ENCODE peak calls at places on chromosomes 2 and 18, in five cellular contexts. Z, B, J, I and K are unnamed samples.
A peak's percentile ranks its signal among the peaks of the same experiment; 100 is the strongest.

GRCh38 chr18:39448942-39449341 is 1883.3 kb upstream of the CELF4 start:
- DNase-seq in I (no peak), Z (no peak), J (no peak), B (no peak), K (no peak)

GRCh38 chr2:203858176-203858575 is 9.4 kb upstream of the CTLA4 start:
- DNase-seq in I (no peak), Z (no peak), B (no peak), J (no peak), K (no peak)

GRCh38 chr2:37766087-37766486 is 94.6 kb upstream of the CDC42EP3 start:
- DNase-seq in J (no peak), Z (no peak), I (no peak), B (no peak), K (no peak)

GRCh38 chr18:77052656-77053309 is 79.8 kb downstream of the MBP start:
- DNase-seq in J (no peak), Z (peak; percentile 30), B (no peak), I (no peak), K (no peak)

GRCh38 chr2:189318761-189319160 is 122.5 kb upstream of the WDR75 start:
- DNase-seq in I (no peak), J (no peak), Z (no peak), B (no peak), K (no peak)

GRCh38 chr2:172734711-172735645 is 667 bp upstream of the RAPGEF4 start:
- DNase-seq in B (no peak), I (no peak), Z (no peak), J (no peak), K (no peak)

GRCh38 chr2:66875941-66876462 is 441.1 kb downstream of the MEIS1 start:
- DNase-seq in I (no peak), Z (no peak), B (no peak), J (no peak), K (no peak)

GRCh38 chr2:151490276-151490675 is 80.6 kb downstream of the RIF1 start:
- DNase-seq in B (no peak), J (no peak), Z (no peak), I (no peak), K (no peak)

GRCh38 chr2:199955007-199955338 is 318 bp downstream of the TYW5 start:
- DNase-seq in Z (no peak), B (no peak), J (no peak), I (no peak), K (no peak)

GRCh38 chr2:54470241-54470938 is 14.3 kb downstream of the SPTBN1 start:
- DNase-seq in J (peak; percentile 62), Z (no peak), B (no peak), I (no peak), K (no peak)

GRCh38 chr2:223092667-223093066 is 40.7 kb downstream of the KCNE4 start:
- DNase-seq in Z (no peak), B (no peak), J (no peak), I (no peak), K (no peak)

GRCh38 chr2:223096571-223096970 is 44.6 kb downstream of the KCNE4 start:
- DNase-seq in J (no peak), Z (no peak), B (no peak), I (no peak), K (no peak)

GRCh38 chr2:223093436-223093839 is 41.4 kb downstream of the KCNE4 start:
- DNase-seq in B (no peak), Z (peak; percentile 66), J (no peak), I (peak; percentile 24), K (no peak)

GRCh38 chr2:223097888-223098383 is 45.9 kb downstream of the KCNE4 start:
- DNase-seq in J (no peak), I (no peak), B (no peak), Z (no peak), K (no peak)

DNA sequence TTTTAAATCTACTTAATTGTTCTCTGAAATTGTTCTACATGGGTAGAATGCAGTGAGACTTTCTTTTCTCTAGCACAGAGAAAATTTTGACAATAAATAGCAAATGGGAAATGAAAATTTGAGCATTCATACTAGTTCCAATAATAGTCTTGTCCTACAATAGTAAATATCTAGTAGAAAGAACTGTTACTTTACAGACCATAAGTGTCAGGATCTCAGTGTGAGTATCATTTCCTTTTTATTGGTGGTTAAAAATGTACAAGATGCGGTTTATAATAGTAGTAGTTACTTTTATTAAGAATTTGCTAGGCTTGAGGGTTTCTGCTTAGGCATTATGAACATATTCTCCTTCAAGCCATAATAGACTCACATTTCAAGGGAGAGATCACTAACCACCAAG is 43.2 kb downstream of the KCNE4 start:
- DNase-seq in J (no peak), Z (no peak), I (no peak), B (no peak), K (no peak)
- H3K4me3 ChIP-seq in J (no peak overlapping the region), Z (no peak overlapping the region), I (no peak overlapping the region), B (no peak overlapping the region), K (no peak overlapping the region)

DNA sequence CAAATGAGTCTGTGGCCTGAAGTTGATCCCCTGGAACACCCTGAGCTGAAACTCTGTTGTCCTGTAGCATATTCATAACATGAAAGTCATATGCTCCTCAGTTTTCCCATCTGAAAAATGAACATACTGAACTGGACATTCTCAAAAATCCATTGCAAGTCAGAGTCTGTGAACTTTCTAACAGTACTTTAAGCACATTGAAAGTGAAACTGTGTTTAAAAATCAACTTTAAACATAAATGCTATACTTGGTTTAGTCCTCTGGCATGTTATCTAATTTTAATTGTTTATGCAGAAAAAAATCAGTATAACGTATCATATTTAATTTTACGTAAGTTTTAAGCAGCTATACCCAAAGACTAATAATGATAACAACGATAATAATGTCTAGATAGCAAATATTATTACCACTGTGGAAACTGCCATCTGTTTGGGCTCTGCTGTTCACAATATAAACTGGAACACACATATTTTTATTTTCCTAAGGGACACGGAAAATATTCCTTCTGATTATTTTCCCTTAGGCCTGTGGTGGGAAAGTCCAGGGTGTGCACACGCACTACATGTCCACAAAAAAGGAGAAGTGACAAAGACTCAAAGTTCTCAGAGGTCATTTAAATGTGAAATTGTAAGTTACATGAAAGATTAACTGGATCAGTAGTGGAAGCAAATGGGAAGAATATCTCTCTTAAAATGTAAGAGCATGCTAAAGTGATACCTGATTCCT is 56.1 kb upstream of the TTN start:
- DNase-seq in I (no peak), B (no peak), J (no peak), Z (no peak), K (no peak)
- H3K27ac ChIP-seq in I (peak overlapping the region; percentile 65), B (no peak overlapping the region), J (peak overlapping the region; percentile 93), Z (peak overlapping the region; percentile 8), K (no peak overlapping the region)

DNA sequence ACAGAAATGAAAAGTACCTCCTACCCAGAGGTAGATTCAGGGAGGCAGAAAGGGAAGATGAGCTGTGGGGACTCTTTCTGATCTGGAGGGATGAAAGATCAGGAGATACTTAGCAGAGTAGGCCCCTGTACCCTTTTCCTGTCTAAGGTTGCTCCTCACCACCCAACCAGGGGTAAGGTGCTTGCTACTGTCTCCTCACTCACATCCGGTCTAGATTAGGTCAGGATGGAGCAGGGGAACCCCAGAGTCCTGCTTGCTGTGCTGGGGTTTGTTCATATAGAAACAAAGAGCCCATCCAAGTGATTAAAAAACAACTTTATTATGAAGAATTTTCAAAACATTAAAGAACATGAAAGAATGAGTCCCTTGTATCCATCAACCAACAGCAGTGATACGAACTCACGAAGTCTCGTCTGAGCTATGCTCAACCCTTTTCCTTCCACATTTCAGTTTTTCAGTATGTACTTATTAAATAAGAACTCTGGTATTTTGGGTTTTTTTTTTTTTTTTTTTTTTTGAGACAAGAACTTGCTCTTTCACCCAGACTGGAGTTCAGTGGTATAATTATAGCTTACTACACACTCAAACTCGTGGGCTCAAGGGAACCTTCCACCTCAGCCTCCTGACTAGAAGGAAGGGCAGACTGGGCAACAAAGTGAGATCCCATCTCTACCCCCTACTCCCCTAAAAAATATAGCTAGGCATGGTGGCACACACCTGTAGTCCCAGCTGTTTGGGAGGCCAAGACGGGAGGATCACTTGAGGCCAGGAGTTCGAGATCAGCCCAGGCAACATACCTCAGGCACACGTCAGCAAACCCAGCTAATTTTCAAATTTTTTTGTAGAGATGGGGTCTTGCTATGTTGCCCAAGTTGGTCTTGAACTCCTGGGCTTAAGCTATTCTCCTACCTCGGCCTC is 28.5 kb upstream of the MCFD2 start:
- DNase-seq in J (no peak), I (no peak), B (peak; percentile 93), Z (no peak), K (peak; percentile 67)
- H3K4me3 ChIP-seq in J (no peak overlapping the region), I (no peak overlapping the region), B (peak overlapping the region; percentile 96), Z (no peak overlapping the region), K (peak overlapping the region; percentile 93)

GRCh38 chr2:43399098-43399497 is 172.7 kb upstream of the ZFP36L2 start:
- DNase-seq in I (no peak), B (no peak), Z (no peak), J (no peak), K (no peak)

GRCh38 chr2:43397821-43398220 is 171.4 kb upstream of the ZFP36L2 start:
- DNase-seq in I (no peak), J (no peak), B (no peak), Z (no peak), K (no peak)

GRCh38 chr2:43400508-43400907 is 174.1 kb upstream of the ZFP36L2 start:
- DNase-seq in Z (no peak), J (no peak), I (no peak), B (no peak), K (no peak)

GRCh38 chr2:43399515-43400245 is 173.3 kb upstream of the ZFP36L2 start:
- DNase-seq in J (no peak), Z (no peak), I (no peak), B (no peak), K (no peak)

DNA sequence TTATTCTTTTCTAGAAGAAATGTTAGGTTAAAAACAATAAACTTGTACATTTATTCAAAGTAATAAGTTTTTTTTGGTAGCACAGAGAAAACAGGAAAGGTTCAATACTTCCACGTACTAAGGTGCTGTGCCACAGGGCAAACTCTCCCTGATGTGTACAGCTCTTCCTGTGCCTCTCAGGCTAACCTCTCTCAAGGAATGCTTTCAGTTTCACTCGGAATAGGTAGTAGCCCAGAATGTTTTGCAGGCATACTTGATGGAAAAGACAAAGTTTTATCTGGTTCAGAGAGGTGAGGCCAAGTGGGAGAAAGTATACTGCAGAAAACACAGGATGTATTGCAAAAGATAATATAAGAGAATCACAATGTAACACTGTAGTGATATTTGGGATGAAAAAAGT is 171.0 kb upstream of the ZFP36L2 start:
- DNase-seq in Z (no peak), B (no peak), J (no peak), I (no peak), K (no peak)
- H3K27ac ChIP-seq in Z (no peak overlapping the region), B (no peak overlapping the region), J (no peak overlapping the region), I (no peak overlapping the region), K (no peak overlapping the region)

GRCh38 chr18:62928316-62928715 is 213.0 kb downstream of the PHLPP1 start:
- DNase-seq in B (no peak), J (no peak), I (no peak), Z (no peak), K (no peak)

GRCh38 chr18:62919109-62919838 is 203.9 kb downstream of the PHLPP1 start:
- DNase-seq in J (peak; percentile 15), Z (no peak), I (no peak), B (no peak), K (no peak)

GRCh38 chr18:62925031-62925688 is 209.8 kb downstream of the PHLPP1 start:
- DNase-seq in I (no peak), Z (no peak), J (no peak), B (no peak), K (no peak)
- H3K4me3 ChIP-seq in I (no peak overlapping the region), Z (no peak overlapping the region), J (no peak overlapping the region), B (no peak overlapping the region), K (no peak overlapping the region)

GRCh38 chr2:224099846-224100643 is 61.0 kb upstream of the SERPINE2 start:
- DNase-seq in B (no peak), Z (no peak), I (no peak), J (no peak), K (no peak)
- H3K27ac ChIP-seq in B (no peak overlapping the region), Z (no peak overlapping the region), I (no peak overlapping the region), J (no peak overlapping the region), K (no peak overlapping the region)